ENCODE peak calls at places on chromosomes 16 and 17, in eight cellular contexts. K is stimulated activated CD8-positive, alpha-beta memory T cell treated with anti-CD3 and anti-CD28 coated beads, Interleukin-7, amount 100 ng/mL, for 1 hour; B is iPS DF 19.7; E is A549; S is activated CD4-positive, alpha-beta T cell treated with anti-CD3 and anti-CD28 coated beads for 48 hours; V is lower leg skin; N is activated CD8-positive, alpha-beta memory T cell treated with anti-CD3 and anti-CD28 coated beads, Interleukin-2, amount 10 ng/mL, durations not matched to agents 7 days and 5 days; J is NCI-H2171 treated with DMSO at 0.1 percent for 48 hours. U is an unnamed sample.
A peak's percentile ranks its signal among the peaks of the same experiment; 100 is the strongest.

GRCh38 chr17:17140590-17140980 is 65.5 kb downstream of the PLD6 start:
- DNase-seq in V (no peak), S (no peak), K (no peak), B (no peak), J (no peak), E (peak; percentile 70), N (no peak), U (peak; percentile 65)

GRCh38 chr17:57746221-57746620 is 1.1 kb upstream of the CCDC182 start:
- DNase-seq in V (peak; percentile 7), N (no peak), S (no peak), J (no peak), E (no peak), K (no peak), B (no peak), U (no peak)

GRCh38 chr17:42185497-42185860 is 227 bp upstream of the HCRT start:
- DNase-seq in B (no peak), V (no peak), E (no peak), K (no peak), S (no peak), J (no peak), N (no peak), U (no peak)

GRCh38 chr17:82839617-82840292 is at the start of gene ZNF750:
- DNase-seq in N (no peak), V (no peak), S (no peak), E (no peak), K (no peak), J (peak; percentile 64), B (no peak), U (no peak)

GRCh38 chr17:64028874-64029464 is 8.5 kb upstream of the ICAM2 start:
- DNase-seq in S (peak; percentile 83), V (peak; percentile 90), B (peak; percentile 25), N (peak; percentile 85), J (peak; percentile 44), E (peak; percentile 68), K (peak; percentile 57), U (no peak)

GRCh38 chr17:339193-340061 is 13.2 kb downstream of the RPH3AL start:
- DNase-seq in S (no peak), E (no peak), B (no peak), J (peak; percentile 78), K (no peak), N (no peak), V (peak; percentile 79), U (no peak)

GRCh38 chr17:75876190-75876937 is 2.0 kb downstream of the TRIM47 start:
- DNase-seq in B (no peak), E (peak; percentile 74), V (peak; percentile 92), N (peak; percentile 88), K (peak; percentile 47), S (peak; percentile 78), J (peak; percentile 90), U (no peak)

GRCh38 chr17:238964-239259 is 57.5 kb upstream of the DOC2B start:
- DNase-seq in V (peak; percentile 49), S (no peak), J (no peak), N (no peak), K (no peak), E (no peak), B (no peak), U (no peak)

GRCh38 chr16:1691956-1692355 is 13.9 kb downstream of the JPT2 start:
- DNase-seq in J (no peak), E (peak; percentile 82), K (no peak), V (no peak), S (no peak), N (no peak), B (no peak), U (peak; percentile 42)

GRCh38 chr17:66925811-66926500 is 38.6 kb upstream of the CACNG4 start:
- DNase-seq in J (no peak), N (no peak), S (no peak), E (no peak), B (no peak), V (no peak), K (no peak), U (no peak)

GRCh38 chr17:31595666-31596381 is 204.3 kb downstream of the RAB11FIP4 start:
- DNase-seq in E (no peak), S (no peak), V (peak; percentile 64), B (no peak), N (no peak), K (no peak), J (no peak), U (no peak)

GRCh38 chr16:79429276-79430128 is 171.0 kb downstream of the MAF start:
- DNase-seq in V (no peak), N (no peak), B (no peak), J (no peak), S (no peak), K (no peak), E (no peak), U (no peak)

GRCh38 chr16:86823895-86824671 is 245.7 kb downstream of the FOXL1 start:
- DNase-seq in B (no peak), K (no peak), J (no peak), E (no peak), S (no peak), N (no peak), V (peak; percentile 82), U (no peak)

GRCh38 chr16:46618516-46618915 is 2.7 kb downstream of the SHCBP1 start:
- DNase-seq in K (no peak), S (no peak), J (no peak), B (no peak), N (no peak), V (no peak), E (no peak), U (no peak)

GRCh38 chr17:44038604-44039007 is 23.8 kb upstream of the TMEM101 start:
- DNase-seq in E (no peak), V (no peak), N (no peak), S (no peak), K (no peak), J (peak; percentile 97), B (no peak), U (no peak)

GRCh38 chr17:81218459-81218858 is 4.3 kb downstream of the CEP131 start:
- DNase-seq in V (no peak), K (no peak), S (no peak), E (no peak), N (no peak), J (no peak), B (no peak), U (no peak)

GRCh38 chr16:81755915-81756644 is 23.0 kb upstream of the PLCG2 start:
- DNase-seq in S (no peak), E (no peak), K (no peak), V (peak; percentile 86), J (no peak), B (no peak), N (no peak), U (no peak)

GRCh38 chr17:7823581-7824001 is 10.4 kb upstream of the KDM6B start:
- DNase-seq in B (no peak), N (no peak), J (no peak), V (peak; percentile 79), K (no peak), E (no peak), S (no peak), U (no peak)

GRCh38 chr17:28967240-28968135 is 16.2 kb upstream of the PHF12 start:
- DNase-seq in S (no peak), B (no peak), E (no peak), N (no peak), K (no peak), V (no peak), J (peak; percentile 44), U (no peak)

GRCh38 chr16:7268182-7268581 is 64.5 kb upstream of the RBFOX1 start:
- DNase-seq in K (no peak), J (peak; percentile 0), V (no peak), N (no peak), S (peak; percentile 4), B (peak; percentile 2), E (peak; percentile 3), U (no peak)

GRCh38 chr17:2396568-2397246 is 4.2 kb downstream of the MNT start:
- DNase-seq in N (peak; percentile 72), V (peak; percentile 98), E (peak; percentile 86), J (peak; percentile 34), K (no peak), B (peak; percentile 70), S (peak; percentile 70), U (peak; percentile 80)

GRCh38 chr16:75247249-75247648 is 4.2 kb downstream of the BCAR1 start:
- DNase-seq in V (no peak), J (no peak), E (no peak), S (no peak), K (no peak), N (no peak), B (no peak), U (no peak)

GRCh38 chr16:85438981-85439639 is 174.0 kb upstream of the GSE1 start:
- DNase-seq in K (no peak), S (no peak), B (no peak), J (peak; percentile 87), V (no peak), N (no peak), E (no peak), U (no peak)

GRCh38 chr17:44110823-44111633 is 12.4 kb downstream of the HDAC5 start:
- DNase-seq in V (peak; percentile 99), B (no peak), E (peak; percentile 86), N (peak; percentile 78), J (peak; percentile 96), K (peak; percentile 17), S (peak; percentile 71), U (peak; percentile 76)

GRCh38 chr16:69150146-69150865 is 17.9 kb downstream of the UTP4 start:
- DNase-seq in N (peak; percentile 53), V (no peak), J (peak; percentile 72), B (no peak), K (no peak), S (peak; percentile 48), E (peak; percentile 77), U (peak; percentile 59)

GRCh38 chr16:11470676-11471415 is 115.9 kb downstream of the LITAF start:
- DNase-seq in S (no peak), J (no peak), N (no peak), V (no peak), E (no peak), B (no peak), K (no peak), U (no peak)

GRCh38 chr16:11256657-11257130 is 690 bp upstream of the SOCS1 start:
- DNase-seq in J (no peak), K (no peak), B (no peak), E (peak; percentile 38), S (peak; percentile 76), N (no peak), V (peak; percentile 92), U (no peak)

GRCh38 chr16:18072161-18072560 is 264.4 kb downstream of the NPIPA8 start:
- DNase-seq in V (no peak), J (no peak), K (no peak), S (no peak), N (no peak), B (no peak), E (no peak), U (no peak)

U was measured in 8988T.